ENCODE peak calls at places on chromosomes 16 and 17, in nine cellular contexts. K is HepG2, D is neural progenitor cell, P is MM.1S, G is PC-3, O is mammary epithelial cell, A is fibroblast of lung, W is PC-9, F is HCT116. S is an unnamed sample.

GRCh38 chr17:3527896-3528603 is 29.6 kb downstream of the TRPV3 start:
- DNase-seq in O (no peak), G (no peak), K (no peak), F (no peak), P (no peak), A (no peak), D (no peak), W (no peak), S (no peak)

GRCh38 chr17:42883802-42884553 is 16.6 kb upstream of the G6PC1 start:
- DNase-seq in D (no peak), A (no peak), F (no peak), O (peak; percentile 35), K (no peak), W (peak; percentile 7), P (no peak), G (peak; percentile 33), S (no peak)

GRCh38 chr17:44829558-44830358 is at the start of gene GJC1:
- DNase-seq in W (peak; percentile 58), P (peak; percentile 32), K (no peak), O (peak; percentile 45), D (peak; percentile 85), G (peak; percentile 41), F (no peak), A (no peak), S (peak; percentile 85)

GRCh38 chr16:27486344-27486743 is 63.4 kb downstream of the GTF3C1 start:
- DNase-seq in A (no peak), G (no peak), O (no peak), P (no peak), F (no peak), K (no peak), W (no peak), D (no peak), S (no peak)

GRCh38 chr16:53052519-53053501 is at the start of gene CHD9NB:
- DNase-seq in W (peak; percentile 73), K (peak; percentile 89), P (peak; percentile 44), O (peak; percentile 99), F (peak; percentile 73), D (no peak), G (peak; percentile 71), A (peak; percentile 88), S (no peak)

GRCh38 chr17:69819316-69820087 is 255.5 kb upstream of the KCNJ16 start:
- DNase-seq in F (no peak), W (no peak), K (no peak), G (no peak), A (peak; percentile 65), O (no peak), P (no peak), D (no peak), S (no peak)

GRCh38 chr17:38617074-38617860 is 11.5 kb upstream of the SRCIN1 start:
- DNase-seq in O (no peak), P (no peak), K (no peak), W (no peak), F (no peak), G (no peak), D (no peak), A (no peak), S (peak; percentile 37)

GRCh38 chr17:74206332-74206818 is 2.9 kb downstream of the RPL38 start:
- DNase-seq in W (no peak), G (no peak), D (no peak), O (no peak), F (no peak), A (no peak), K (no peak), P (no peak), S (no peak)

GRCh38 chr16:30567160-30567990 is 4.1 kb downstream of the ZNF688 start:
- DNase-seq in W (no peak), G (peak; percentile 58), F (no peak), O (peak; percentile 94), A (no peak), D (no peak), K (no peak), P (no peak), S (no peak)

GRCh38 chr17:65987988-65988387 is 203.9 kb downstream of the CEP112 start:
- DNase-seq in O (peak; percentile 39), D (peak; percentile 64), K (peak; percentile 76), G (peak; percentile 90), P (peak; percentile 49), W (peak; percentile 8), A (peak; percentile 57), F (peak; percentile 66), S (peak; percentile 86)

GRCh38 chr16:89595330-89596060 is 17.9 kb upstream of the DPEP1 start:
- DNase-seq in K (no peak), A (no peak), W (no peak), O (no peak), P (no peak), F (no peak), G (no peak), D (no peak), S (no peak)

GRCh38 chr17:28949185-28950016 is 1.9 kb downstream of the PHF12 start:
- DNase-seq in P (peak; percentile 27), G (peak; percentile 26), F (no peak), W (peak; percentile 50), K (no peak), O (peak; percentile 69), D (peak; percentile 86), A (peak; percentile 64), S (peak; percentile 74)

GRCh38 chr16:29012913-29013641 is 28.2 kb downstream of the LAT start:
- DNase-seq in K (no peak), W (no peak), P (no peak), O (no peak), F (no peak), A (peak; percentile 59), G (no peak), D (no peak), S (no peak)

GRCh38 chr16:19196871-19197270 is 28.8 kb downstream of the SYT17 start:
- DNase-seq in D (no peak), O (no peak), A (no peak), P (no peak), F (no peak), W (no peak), G (no peak), K (no peak), S (no peak)

GRCh38 chr17:48012151-48012520 is 25.5 kb downstream of the COPZ2 start:
- DNase-seq in A (no peak), K (no peak), F (no peak), P (peak; percentile 85), O (no peak), D (peak; percentile 94), W (no peak), G (peak; percentile 33), S (peak; percentile 87)
- TF ChIP-seq EZH2 in A (no peak), K (no peak), F (no peak), P (no peak), O (no peak), D (no peak), W (no peak), G (no peak), S (no peak)

GRCh38 chr17:58508341-58509067 is 5.9 kb downstream of the MTMR4 start:
- DNase-seq in K (no peak), P (no peak), D (no peak), F (no peak), W (no peak), A (no peak), G (no peak), O (no peak), S (no peak)

GRCh38 chr17:58506354-58507080 is 7.9 kb downstream of the MTMR4 start:
- DNase-seq in W (no peak), O (no peak), G (no peak), P (no peak), F (no peak), A (no peak), K (no peak), D (no peak), S (no peak)

GRCh38 chr17:58507123-58507634 is 7.3 kb downstream of the MTMR4 start:
- DNase-seq in K (peak; percentile 78), O (no peak), P (no peak), A (peak; percentile 35), G (no peak), D (no peak), F (no peak), W (no peak), S (no peak)

GRCh38 chr17:58513391-58513912 is 986 bp downstream of the MTMR4 start:
- DNase-seq in A (no peak), W (no peak), F (no peak), G (no peak), O (no peak), D (peak; percentile 27), K (no peak), P (no peak), S (no peak)

DNA sequence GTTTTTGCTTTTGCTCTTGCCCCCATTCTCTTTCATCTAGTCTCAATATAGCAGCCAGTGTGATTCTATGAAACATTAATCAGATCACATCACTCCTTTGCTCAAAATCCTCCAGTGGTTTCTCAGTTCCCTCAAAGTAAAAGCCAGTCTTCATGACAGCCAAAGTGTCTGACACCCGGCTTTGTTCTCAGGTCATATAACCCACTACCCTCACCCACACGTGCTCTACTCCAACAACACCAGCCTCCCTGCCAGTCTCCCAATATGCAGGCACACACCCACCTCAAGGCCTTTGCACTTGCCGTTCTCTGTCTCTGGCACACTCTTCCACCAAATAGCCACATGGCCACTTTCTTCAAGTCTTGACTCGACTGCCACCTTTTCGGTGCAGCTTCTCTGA is 4.4 kb downstream of the MTMR4 start:
- DNase-seq in P (no peak), A (no peak), D (no peak), F (no peak), O (no peak), W (no peak), G (no peak), K (no peak), S (no peak)
- H3K36me3 ChIP-seq in P (peaks cover 13% of the 10 kb centered on the region), A (peaks cover 27% of the 10 kb centered on the region), D (peaks cover 10% of the 10 kb centered on the region), F (peaks cover 50% of the 10 kb centered on the region), O (peaks cover 22% of the 10 kb centered on the region), W (peaks cover 12% of the 10 kb centered on the region), G (peaks cover 22% of the 10 kb centered on the region), K (peaks cover 80% of the 10 kb centered on the region), S (peaks cover 46% of the 10 kb centered on the region)

GRCh38 chr16:86502856-86503748 is 7.2 kb upstream of the FOXF1 start:
- DNase-seq in P (no peak), A (peak; percentile 48), D (peak; percentile 52), K (no peak), F (no peak), G (no peak), W (no peak), O (no peak), S (no peak)
- TF ChIP-seq EZH2 in P (no peak), A (no peak), D (peak; percentile 94), K (no peak), F (no peak), G (no peak), W (no peak), O (no peak), S (peak; percentile 73)

GRCh38 chr17:50288306-50288705 is 14.0 kb downstream of the TMEM92 start:
- DNase-seq in W (no peak), D (no peak), A (no peak), G (no peak), F (no peak), P (no peak), O (no peak), K (no peak), S (no peak)

GRCh38 chr17:50289268-50289667 is 15.0 kb downstream of the TMEM92 start:
- DNase-seq in A (peak; percentile 88), D (no peak), K (no peak), O (no peak), G (no peak), P (no peak), W (no peak), F (no peak), S (no peak)

GRCh38 chr17:50295021-50295420 is 20.8 kb downstream of the TMEM92 start:
- DNase-seq in D (no peak), P (no peak), F (no peak), W (no peak), K (no peak), A (no peak), G (no peak), O (no peak), S (no peak)

GRCh38 chr17:50290074-50290702 is 15.9 kb downstream of the TMEM92 start:
- DNase-seq in P (no peak), W (peak; percentile 70), K (no peak), O (peak; percentile 89), A (peak; percentile 100), F (peak; percentile 29), G (peak; percentile 98), D (no peak), S (no peak)

GRCh38 chr17:50292465-50292864 is 18.2 kb downstream of the TMEM92 start:
- DNase-seq in P (no peak), O (no peak), K (no peak), W (no peak), G (no peak), A (peak; percentile 41), F (no peak), D (no peak), S (no peak)
- H3K36me3 ChIP-seq in P (no peaks in the 10 kb centered on the region), O (no peaks in the 10 kb centered on the region), K (no peaks in the 10 kb centered on the region), W (no peaks in the 10 kb centered on the region), G (no peaks in the 10 kb centered on the region), A (no peaks in the 10 kb centered on the region), F (no peaks in the 10 kb centered on the region), D (no peaks in the 10 kb centered on the region), S (no peaks in the 10 kb centered on the region)

S was measured in GM23338.